ENCODE peak calls at places on chromosomes 4 and X, in ten cellular contexts. H is suprapubic skin, P is stomach, U is SK-N-SH, Y is tibial nerve, K is transverse colon, D is ovary, A is upper lobe of left lung, Q is HepG2, W is K562. X is an unnamed sample.

GRCh38 chrX:107686792-107687191 is 58.5 kb downstream of the PRPS1 start:
- DNase-seq in H (no peak), P (no peak), U (no peak), Y (no peak), K (no peak), D (no peak), A (no peak), Q (no peak), W (no peak), X (no peak)

GRCh38 chr4:2441393-2442174 is 22.8 kb downstream of the CFAP99 start:
- DNase-seq in H (no peak), P (peak; percentile 78), U (peak; percentile 83), Y (peak; percentile 22), K (peak; percentile 78), D (no peak), A (peak; percentile 57), Q (peak; percentile 80), W (peak; percentile 94), X (no peak)

GRCh38 chr4:23903859-23904438 is 14.1 kb upstream of the PPARGC1A start:
- DNase-seq in H (no peak), P (peak; percentile 58), U (no peak), Y (peak; percentile 31), K (no peak), D (no peak), A (no peak), Q (no peak), W (no peak), X (no peak)

GRCh38 chr4:168722391-168722790 is 225.5 kb downstream of the PALLD start:
- DNase-seq in H (no peak), P (no peak), U (no peak), Y (no peak), K (no peak), D (no peak), A (no peak), Q (no peak), W (no peak), X (no peak)

GRCh38 chr4:186660403-186660802 is 63.3 kb downstream of the FAT1 start:
- DNase-seq in H (no peak), P (no peak), U (no peak), Y (no peak), K (peak; percentile 70), D (no peak), A (peak; percentile 61), Q (no peak), W (no peak), X (no peak)

GRCh38 chrX:152641996-152642395 is 4.3 kb downstream of the GABRQ start:
- DNase-seq in H (no peak), P (no peak), U (peak; percentile 46), Y (no peak), K (no peak), D (no peak), A (no peak), Q (no peak), W (peak; percentile 34), X (no peak)

GRCh38 chrX:13464599-13465275 is 104.7 kb upstream of the EGFL6 start:
- DNase-seq in H (no peak), P (no peak), U (no peak), Y (no peak), K (no peak), D (no peak), A (no peak), Q (no peak), W (no peak), X (no peak)

GRCh38 chrX:17968367-17968766 is 107.3 kb upstream of the RAI2 start:
- DNase-seq in H (no peak), P (no peak), U (no peak), Y (no peak), K (no peak), D (no peak), A (no peak), Q (no peak), W (no peak), X (no peak)

GRCh38 chr4:83216856-83217683 is 67.5 kb downstream of the COQ2 start:
- DNase-seq in H (no peak), P (no peak), U (no peak), Y (no peak), K (no peak), D (no peak), A (peak; percentile 34), Q (no peak), W (no peak), X (no peak)

GRCh38 chrX:72620550-72621145 is 48.0 kb upstream of the HDAC8 start:
- DNase-seq in H (no peak), P (peak; percentile 81), U (no peak), Y (peak; percentile 4), K (peak; percentile 26), D (peak; percentile 66), A (no peak), Q (peak; percentile 2), W (peak; percentile 46), X (no peak)

GRCh38 chr4:180532691-180533090 is 1710.5 kb upstream of the TENM3 start:
- DNase-seq in H (no peak), P (no peak), U (no peak), Y (no peak), K (no peak), D (no peak), A (no peak), Q (no peak), W (no peak), X (no peak)

GRCh38 chr4:152956650-152957436 is 20.7 kb downstream of the FHDC1 start:
- DNase-seq in H (no peak), P (peak; percentile 46), U (no peak), Y (no peak), K (peak; percentile 65), D (no peak), A (no peak), Q (peak; percentile 18), W (peak; percentile 50), X (no peak)

GRCh38 chr4:13627185-13627605 is 330 bp downstream of the BOD1L1 start:
- DNase-seq in H (no peak), P (no peak), U (no peak), Y (no peak), K (peak; percentile 14), D (no peak), A (no peak), Q (no peak), W (no peak), X (no peak)

GRCh38 chr4:30696195-30696594 is 24.0 kb upstream of the PCDH7 start:
- DNase-seq in H (no peak), P (no peak), U (no peak), Y (no peak), K (no peak), D (no peak), A (no peak), Q (no peak), W (no peak), X (no peak)

GRCh38 chr4:56902703-56903102 is 5.0 kb upstream of the REST start:
- DNase-seq in H (no peak), P (no peak), U (no peak), Y (no peak), K (no peak), D (no peak), A (no peak), Q (no peak), W (no peak), X (no peak)

GRCh38 chr4:139619644-139620043 is 46.0 kb upstream of the MGST2 start:
- DNase-seq in H (no peak), P (no peak), U (no peak), Y (no peak), K (no peak), D (no peak), A (no peak), Q (peak; percentile 47), W (no peak), X (no peak)

GRCh38 chr4:78356251-78356650 is 195.3 kb upstream of the ANXA3 start:
- DNase-seq in H (no peak), P (no peak), U (no peak), Y (no peak), K (no peak), D (no peak), A (no peak), Q (no peak), W (no peak), X (peak; percentile 78)

DNA sequence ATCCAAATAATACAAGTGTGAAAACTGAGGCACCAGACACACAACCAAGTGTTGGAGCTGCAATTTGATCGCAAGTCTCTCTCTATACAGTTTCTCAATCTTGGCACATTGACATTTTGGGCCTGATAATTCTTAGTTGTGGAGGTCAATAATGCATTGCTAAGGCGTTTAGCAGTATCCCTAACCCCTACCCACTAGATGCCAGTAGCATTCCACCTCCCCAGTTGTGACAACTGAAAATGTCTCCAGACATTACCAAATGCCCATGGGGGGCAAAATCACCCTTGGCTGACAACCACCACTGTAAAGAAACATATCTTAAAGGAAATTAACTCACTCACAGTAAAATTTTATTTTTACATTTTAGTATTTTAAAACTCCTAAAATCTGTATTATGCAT is 4.2 kb downstream of the NR3C2 start:
- DNase-seq in H (no peak), P (no peak), U (no peak), Y (no peak), K (no peak), D (no peak), A (no peak), Q (no peak), W (no peak), X (no peak)
- H3K4me1 ChIP-seq in H (peaks cover 31% of the 10 kb centered on the region), P (peaks cover 77% of the 10 kb centered on the region), U (peaks cover 8% of the 10 kb centered on the region), Y (peaks cover 58% of the 10 kb centered on the region), K (peaks cover 32% of the 10 kb centered on the region), D (peaks cover 5% of the 10 kb centered on the region), A (peaks cover 41% of the 10 kb centered on the region), Q (peaks cover 13% of the 10 kb centered on the region), W (no peaks in the 10 kb centered on the region), X (peaks cover 33% of the 10 kb centered on the region)

DNA sequence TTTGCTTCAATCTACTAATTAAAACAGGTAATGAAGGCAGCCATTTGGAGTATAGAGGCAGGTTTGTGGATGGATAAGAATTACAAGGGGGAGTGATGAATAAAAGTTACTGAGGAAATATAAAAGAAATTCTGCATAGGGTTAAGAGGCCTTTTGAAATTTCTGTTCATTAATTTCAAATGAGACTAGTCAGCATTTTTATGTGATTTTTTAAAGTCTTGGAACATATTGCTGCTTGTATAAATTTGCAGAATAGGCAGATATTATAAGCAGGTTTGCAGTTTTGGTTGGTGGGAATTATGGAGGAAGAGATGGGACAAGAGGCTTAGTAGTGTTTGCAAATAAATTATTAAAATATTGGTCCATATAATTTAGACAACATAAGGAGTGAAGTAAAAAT is 750.4 kb upstream of the AGA start:
- DNase-seq in H (no peak), P (no peak), U (no peak), Y (no peak), K (no peak), D (no peak), A (no peak), Q (no peak), W (no peak), X (no peak)
- TF ChIP-seq EP300 in H (no peak), P (no peak), U (no peak), Y (no peak), K (no peak), D (no peak), A (no peak), Q (no peak), W (no peak), X (no peak)

GRCh38 chrX:15894724-15895123 is 40.1 kb upstream of the AP1S2 start:
- DNase-seq in H (no peak), P (no peak), U (no peak), Y (no peak), K (no peak), D (no peak), A (no peak), Q (no peak), W (no peak), X (no peak)
- H3K4me1 ChIP-seq in H (no peaks in the 10 kb centered on the region), P (no peaks in the 10 kb centered on the region), U (no peaks in the 10 kb centered on the region), Y (no peaks in the 10 kb centered on the region), K (no peaks in the 10 kb centered on the region), D (no peaks in the 10 kb centered on the region), A (no peaks in the 10 kb centered on the region), Q (no peaks in the 10 kb centered on the region), W (no peaks in the 10 kb centered on the region), X (no peaks in the 10 kb centered on the region)

GRCh38 chr4:170325599-170325998 is 235.8 kb upstream of the AADAT start:
- DNase-seq in H (no peak), P (no peak), U (no peak), Y (no peak), K (no peak), D (no peak), A (no peak), Q (no peak), W (no peak), X (no peak)

GRCh38 chr4:170323623-170324022 is 233.9 kb upstream of the AADAT start:
- DNase-seq in H (no peak), P (no peak), U (no peak), Y (no peak), K (no peak), D (no peak), A (no peak), Q (no peak), W (no peak), X (no peak)
- TF ChIP-seq EP300 in H (no peak), P (no peak), U (no peak), Y (no peak), K (no peak), D (no peak), A (no peak), Q (no peak), W (no peak), X (no peak)